ENCODE peak calls at places on chromosomes 1 and 21, in five cellular contexts. One of them, this sample, is unnamed.

GRCh38 chr21:45951676-45952075 is 29.9 kb upstream of the COL6A1 start:
- DNase-seq in bronchial epithelial cell: no peak
- DNase-seq in cardiac muscle cell: no peak
- DNase-seq in stomach: no peak
- DNase-seq in A549: no peak
- DNase-seq in this sample: no peak

GRCh38 chr1:38028105-38028591 is 15.6 kb downstream of the UTP11 start:
- DNase-seq in bronchial epithelial cell: peak
- DNase-seq in A549: no peak
- DNase-seq in cardiac muscle cell: no peak
- DNase-seq in stomach: no peak
- DNase-seq in this sample: peak

GRCh38 chr1:64471218-64471719 is 1.3 kb downstream of the CACHD1 start:
- DNase-seq in stomach: peak
- DNase-seq in A549: no peak
- DNase-seq in bronchial epithelial cell: peak
- DNase-seq in cardiac muscle cell: peak
- DNase-seq in this sample: peak

GRCh38 chr21:31447477-31447876 is 103.4 kb upstream of the TIAM1 start:
- DNase-seq in cardiac muscle cell: no peak
- DNase-seq in A549: no peak
- DNase-seq in stomach: no peak
- DNase-seq in bronchial epithelial cell: peak
- DNase-seq in this sample: no peak

GRCh38 chr1:162716123-162716522 is 74.4 kb upstream of the HSD17B7 start:
- DNase-seq in bronchial epithelial cell: no peak
- DNase-seq in cardiac muscle cell: no peak
- DNase-seq in A549: no peak
- DNase-seq in stomach: no peak
- DNase-seq in this sample: peak

GRCh38 chr21:46171585-46171984 is 12.7 kb downstream of the SPATC1L start:
- DNase-seq in cardiac muscle cell: no peak
- DNase-seq in A549: no peak
- DNase-seq in stomach: no peak
- DNase-seq in bronchial epithelial cell: no peak
- DNase-seq in this sample: no peak

GRCh38 chr1:225813250-225813964 is 3.5 kb downstream of the EPHX1 start:
- DNase-seq in bronchial epithelial cell: peak
- DNase-seq in cardiac muscle cell: no peak
- DNase-seq in stomach: peak
- DNase-seq in A549: peak
- DNase-seq in this sample: peak

GRCh38 chr1:46793126-46793525 is 5.7 kb upstream of the CYP4B1 start:
- DNase-seq in bronchial epithelial cell: no peak
- DNase-seq in cardiac muscle cell: no peak
- DNase-seq in A549: no peak
- DNase-seq in stomach: no peak
- DNase-seq in this sample: no peak

GRCh38 chr21:43286196-43286595 is 117.4 kb downstream of the CRYAA start:
- DNase-seq in stomach: no peak
- DNase-seq in bronchial epithelial cell: no peak
- DNase-seq in cardiac muscle cell: no peak
- DNase-seq in A549: no peak
- DNase-seq in this sample: no peak

GRCh38 chr1:100860397-100860991 is 34.1 kb downstream of the EXTL2 start:
- DNase-seq in bronchial epithelial cell: peak
- DNase-seq in cardiac muscle cell: peak
- DNase-seq in A549: no peak
- DNase-seq in stomach: no peak
- DNase-seq in this sample: no peak

GRCh38 chr1:172143384-172144025 is 277.0 kb upstream of the C1orf105 start:
- DNase-seq in bronchial epithelial cell: peak
- DNase-seq in cardiac muscle cell: no peak
- DNase-seq in stomach: no peak
- DNase-seq in A549: no peak
- DNase-seq in this sample: no peak

GRCh38 chr1:18344755-18345154 is 136.0 kb upstream of the KLHDC7A start:
- DNase-seq in stomach: no peak
- DNase-seq in bronchial epithelial cell: no peak
- DNase-seq in A549: no peak
- DNase-seq in cardiac muscle cell: no peak
- DNase-seq in this sample: peak

GRCh38 chr1:24886241-24886640 is 43.8 kb downstream of the RUNX3 start:
- DNase-seq in A549: no peak
- DNase-seq in stomach: peak
- DNase-seq in cardiac muscle cell: no peak
- DNase-seq in bronchial epithelial cell: no peak
- DNase-seq in this sample: peak

GRCh38 chr21:15134711-15135110 is 69.9 kb upstream of the NRIP1 start:
- DNase-seq in A549: no peak
- DNase-seq in cardiac muscle cell: no peak
- DNase-seq in stomach: peak
- DNase-seq in bronchial epithelial cell: peak
- DNase-seq in this sample: no peak

GRCh38 chr1:218711021-218711420 is 365.9 kb downstream of the TGFB2 start:
- DNase-seq in A549: no peak
- DNase-seq in stomach: no peak
- DNase-seq in cardiac muscle cell: no peak
- DNase-seq in bronchial epithelial cell: peak
- DNase-seq in this sample: no peak

GRCh38 chr1:156623946-156624813 is 5.0 kb downstream of the HAPLN2 start:
- DNase-seq in A549: peak
- DNase-seq in bronchial epithelial cell: no peak
- DNase-seq in cardiac muscle cell: peak
- DNase-seq in stomach: peak
- DNase-seq in this sample: peak

GRCh38 chr1:183913556-183913955 is 108.6 kb downstream of the RGL1 start:
- DNase-seq in bronchial epithelial cell: no peak
- DNase-seq in A549: no peak
- DNase-seq in cardiac muscle cell: no peak
- DNase-seq in stomach: no peak
- DNase-seq in this sample: no peak

GRCh38 chr1:67824771-67825170 is 8.5 kb downstream of the GNG12 start:
- DNase-seq in bronchial epithelial cell: no peak
- DNase-seq in stomach: no peak
- DNase-seq in cardiac muscle cell: no peak
- DNase-seq in A549: no peak
- DNase-seq in this sample: no peak

GRCh38 chr1:150543500-150544143 is 5.6 kb upstream of the ADAMTSL4 start:
- DNase-seq in A549: no peak
- DNase-seq in cardiac muscle cell: no peak
- DNase-seq in stomach: no peak
- DNase-seq in bronchial epithelial cell: peak
- DNase-seq in this sample: no peak

GRCh38 chr1:164272156-164272555 is 286.8 kb upstream of the PBX1 start:
- DNase-seq in bronchial epithelial cell: no peak
- DNase-seq in stomach: no peak
- DNase-seq in A549: no peak
- DNase-seq in cardiac muscle cell: no peak
- DNase-seq in this sample: no peak

GRCh38 chr1:68723791-68724190 is 226.9 kb upstream of the DEPDC1 start:
- DNase-seq in stomach: no peak
- DNase-seq in bronchial epithelial cell: peak
- DNase-seq in A549: no peak
- DNase-seq in cardiac muscle cell: no peak
- DNase-seq in this sample: no peak

GRCh38 chr1:85581138-85581801 is 709 bp downstream of the CCN1 start:
- DNase-seq in stomach: peak
- DNase-seq in bronchial epithelial cell: peak
- DNase-seq in cardiac muscle cell: peak
- DNase-seq in A549: peak
- DNase-seq in this sample: peak

GRCh38 chr1:17251699-17252376 is 2.9 kb downstream of the PADI3 start:
- DNase-seq in cardiac muscle cell: no peak
- DNase-seq in A549: no peak
- DNase-seq in stomach: no peak
- DNase-seq in bronchial epithelial cell: peak
- DNase-seq in this sample: no peak

GRCh38 chr1:29532285-29532684 is 296.0 kb downstream of the PTPRU start:
- DNase-seq in bronchial epithelial cell: no peak
- DNase-seq in stomach: peak
- DNase-seq in A549: no peak
- DNase-seq in cardiac muscle cell: no peak
- DNase-seq in this sample: peak

DNA sequence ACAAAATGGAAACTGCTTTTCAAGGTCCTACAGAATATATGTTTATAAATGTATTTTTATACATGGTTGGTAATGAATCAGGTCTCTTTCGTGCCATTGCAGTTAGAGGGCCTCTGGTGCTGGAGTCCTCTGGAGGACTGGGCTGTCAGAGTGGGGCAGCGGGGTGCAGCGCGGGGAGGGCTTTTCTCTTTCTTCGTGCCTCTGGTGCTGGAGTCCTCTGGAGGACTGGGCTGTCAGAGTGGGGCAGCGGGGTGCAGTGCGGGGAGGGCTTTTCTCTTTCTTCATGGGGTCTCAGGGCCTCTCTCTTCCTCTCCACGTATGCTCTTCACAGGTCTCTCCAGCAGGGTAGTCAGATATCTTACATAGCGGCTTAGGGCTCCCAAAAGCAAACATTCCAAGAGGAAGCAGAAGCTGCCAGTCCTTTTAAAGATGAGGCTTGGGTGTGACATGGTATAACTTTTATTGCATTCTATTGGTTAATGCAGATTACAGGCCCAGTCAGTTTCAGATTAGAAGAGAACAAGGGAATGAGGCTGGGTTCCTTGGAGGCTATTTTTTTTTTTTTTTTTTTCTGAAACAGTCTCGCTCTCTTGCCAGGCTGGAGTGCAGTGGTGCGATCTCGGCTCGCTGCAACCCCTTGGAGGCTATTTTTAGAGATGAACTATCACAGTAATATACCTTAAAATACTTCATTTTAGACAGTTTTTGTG is 13.1 kb downstream of the SDCCAG8 start:
- DNase-seq in cardiac muscle cell: peak
- DNase-seq in bronchial epithelial cell: no peak
- DNase-seq in stomach: no peak
- DNase-seq in A549: no peak
- DNase-seq in this sample: no peak
- H3K4me3 ChIP-seq in cardiac muscle cell: no peak
- H3K4me3 ChIP-seq in bronchial epithelial cell: no peak
- H3K4me3 ChIP-seq in stomach: no peak
- H3K4me3 ChIP-seq in A549: peak
- H3K4me3 ChIP-seq in this sample: no peak

GRCh38 chr1:160993544-160993943 is 27.4 kb downstream of the F11R start:
- DNase-seq in bronchial epithelial cell: no peak
- DNase-seq in stomach: no peak
- DNase-seq in cardiac muscle cell: no peak
- DNase-seq in A549: peak
- DNase-seq in this sample: peak

GRCh38 chr1:160996195-160996594 is 24.8 kb downstream of the F11R start:
- DNase-seq in bronchial epithelial cell: peak
- DNase-seq in stomach: no peak
- DNase-seq in cardiac muscle cell: no peak
- DNase-seq in A549: peak
- DNase-seq in this sample: no peak

GRCh38 chr1:161001068-161001467 is 19.9 kb downstream of the F11R start:
- DNase-seq in cardiac muscle cell: peak
- DNase-seq in bronchial epithelial cell: no peak
- DNase-seq in A549: no peak
- DNase-seq in stomach: no peak
- DNase-seq in this sample: no peak

GRCh38 chr1:160999376-160999775 is 21.6 kb downstream of the F11R start:
- DNase-seq in cardiac muscle cell: no peak
- DNase-seq in stomach: no peak
- DNase-seq in A549: no peak
- DNase-seq in bronchial epithelial cell: no peak
- DNase-seq in this sample: no peak

DNA sequence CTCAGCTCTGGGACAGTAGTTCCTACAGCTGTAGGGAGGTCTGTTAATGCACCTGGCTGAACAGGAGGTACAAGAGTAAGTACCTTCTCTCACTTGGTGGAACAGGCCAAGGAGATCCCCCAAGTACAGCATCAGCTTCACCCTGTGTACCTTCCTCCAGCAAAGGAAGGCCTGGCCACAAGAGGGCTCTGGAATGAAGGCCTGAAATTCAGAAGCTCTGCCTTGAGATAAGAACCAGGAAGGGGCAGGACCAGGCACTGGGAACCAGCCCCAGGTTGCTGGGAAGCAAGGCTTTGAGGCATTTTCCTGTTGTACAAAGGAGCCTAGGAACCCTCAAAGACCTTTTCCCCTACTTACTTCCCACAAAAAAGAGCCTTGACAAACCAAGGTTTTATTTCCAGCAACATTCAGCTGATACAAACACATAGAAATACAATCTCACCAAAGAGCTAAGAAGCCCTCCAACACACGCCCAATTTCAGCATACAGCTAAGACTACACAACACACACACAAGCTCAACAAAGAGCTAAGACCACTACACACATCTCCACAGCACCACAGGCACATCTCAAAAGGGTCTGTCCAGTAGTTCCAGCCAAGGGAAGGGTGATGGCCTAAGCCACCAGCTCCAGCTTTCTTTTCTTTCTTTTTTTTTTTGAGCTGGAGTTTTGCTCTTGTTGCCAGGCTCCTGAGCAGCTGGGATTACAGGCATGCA is 23.5 kb downstream of the F11R start:
- DNase-seq in stomach: peak
- DNase-seq in bronchial epithelial cell: peak
- DNase-seq in cardiac muscle cell: peak
- DNase-seq in A549: peak
- DNase-seq in this sample: peak
- TF ChIP-seq CTCF in stomach: no peak
- TF ChIP-seq CTCF in bronchial epithelial cell: peak
- TF ChIP-seq CTCF in cardiac muscle cell: peak
- TF ChIP-seq CTCF in A549: peak
- TF ChIP-seq CTCF in this sample: peak

DNA sequence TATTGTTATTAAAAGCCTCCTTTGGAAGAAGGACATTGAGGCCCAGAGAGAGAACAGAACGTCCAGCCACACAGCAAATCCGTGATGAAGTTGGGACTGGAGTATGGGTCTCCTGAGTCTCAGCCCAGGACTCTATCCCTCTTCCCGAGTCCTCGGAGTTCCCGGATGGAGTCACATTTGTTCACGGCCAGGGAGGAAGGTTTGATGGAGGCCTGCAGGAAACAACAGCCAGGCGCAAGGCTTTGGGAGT is 357 bp upstream of the TXLNA start:
- DNase-seq in A549: no peak
- DNase-seq in stomach: no peak
- DNase-seq in bronchial epithelial cell: no peak
- DNase-seq in cardiac muscle cell: no peak
- DNase-seq in this sample: no peak
- H3K4me3 ChIP-seq in A549: peak
- H3K4me3 ChIP-seq in stomach: peak
- H3K4me3 ChIP-seq in bronchial epithelial cell: peak
- H3K4me3 ChIP-seq in cardiac muscle cell: peak
- H3K4me3 ChIP-seq in this sample: peak

DNA sequence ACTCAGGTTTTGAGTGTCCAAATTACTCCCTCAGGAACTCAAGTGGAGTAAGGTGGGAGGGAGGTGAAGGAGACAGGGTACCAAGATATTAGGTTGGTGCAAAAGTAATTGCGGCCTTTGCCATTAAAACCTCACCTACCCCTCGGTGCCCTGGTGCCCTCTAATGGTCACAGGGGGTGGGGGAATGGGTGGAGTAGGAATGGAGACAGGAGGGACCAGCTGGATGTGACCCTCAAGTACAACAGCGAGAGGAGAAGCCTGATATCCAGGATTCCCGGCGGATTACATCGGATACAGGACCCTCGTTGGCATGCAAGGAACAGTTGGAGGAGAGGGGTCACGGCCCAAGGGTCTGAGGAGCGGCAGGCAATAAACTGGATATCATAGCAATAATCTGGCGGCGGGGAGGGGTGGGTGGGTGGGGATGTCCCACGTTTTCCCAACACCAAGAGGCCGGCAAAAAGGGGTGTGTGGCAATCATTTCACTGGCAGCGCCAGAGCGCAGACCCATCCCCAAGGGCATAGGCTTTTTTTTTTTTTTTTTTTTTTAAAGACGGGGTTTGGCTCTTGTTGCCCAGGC is 4.3 kb upstream of the ZBTB7B start:
- DNase-seq in A549: no peak
- DNase-seq in cardiac muscle cell: no peak
- DNase-seq in bronchial epithelial cell: no peak
- DNase-seq in stomach: no peak
- DNase-seq in this sample: no peak
- TF ChIP-seq CTCF in A549: peak
- TF ChIP-seq CTCF in cardiac muscle cell: peak
- TF ChIP-seq CTCF in bronchial epithelial cell: no peak
- TF ChIP-seq CTCF in stomach: no peak
- TF ChIP-seq CTCF in this sample: no peak

This sample was measured in adrenal gland.